ENCODE peak calls at places on chromosomes 4 and X, in ten cellular contexts. W is amniotic stem cell, E is kidney, S is adrenal gland, B is Caki2, H is left cardiac atrium, L is tibial artery, R is sciatic nerve, X is sigmoid colon, Y is EL. N is an unnamed sample.

GRCh38 chr4:154332681-154333421 is 158.7 kb downstream of the DCHS2 start:
- DNase-seq in W (no peak), E (peak), S (peak), B (no peak), H (peak), L (no peak), R (peak), X (peak), Y (no peak), N (peak)

GRCh38 chr4:10077101-10077491 is 39.5 kb downstream of the WDR1 start:
- DNase-seq in W (no peak), E (peak), S (no peak), B (no peak), H (no peak), L (peak), R (no peak), X (peak), Y (no peak), N (no peak)

GRCh38 chr4:148069086-148070010 is 337.5 kb downstream of the ARHGAP10 start:
- DNase-seq in W (no peak), E (no peak), S (no peak), B (no peak), H (no peak), L (no peak), R (no peak), X (no peak), Y (no peak), N (no peak)

GRCh38 chr4:169062861-169063197 is 52.8 kb upstream of the CBR4 start:
- DNase-seq in W (no peak), E (no peak), S (peak), B (no peak), H (no peak), L (no peak), R (no peak), X (no peak), Y (peak), N (no peak)

GRCh38 chr4:8221476-8221875 is 22.4 kb downstream of the SH3TC1 start:
- DNase-seq in W (no peak), E (no peak), S (no peak), B (no peak), H (no peak), L (no peak), R (no peak), X (no peak), Y (no peak), N (peak)

GRCh38 chr4:159227378-159227777 is 124.5 kb downstream of the RAPGEF2 start:
- DNase-seq in W (no peak), E (no peak), S (no peak), B (no peak), H (no peak), L (no peak), R (no peak), X (no peak), Y (peak), N (no peak)

GRCh38 chr4:26030260-26030667 is 116.2 kb downstream of the SMIM20 start:
- DNase-seq in W (no peak), E (no peak), S (no peak), B (no peak), H (no peak), L (no peak), R (no peak), X (no peak), Y (no peak), N (no peak)

GRCh38 chr4:8302331-8302730 is 32.8 kb downstream of the HTRA3 start:
- DNase-seq in W (no peak), E (peak), S (peak), B (no peak), H (no peak), L (peak), R (peak), X (peak), Y (no peak), N (no peak)

GRCh38 chr4:19736968-19737756 is 514.5 kb upstream of the SLIT2 start:
- DNase-seq in W (no peak), E (no peak), S (no peak), B (peak), H (no peak), L (no peak), R (no peak), X (no peak), Y (no peak), N (peak)

GRCh38 chrX:107678957-107679740 is 50.8 kb downstream of the PRPS1 start:
- DNase-seq in W (peak), E (peak), S (peak), B (peak), H (peak), L (peak), R (peak), X (peak), Y (peak), N (peak)

GRCh38 chr4:1793496-1793840 is 375 bp downstream of the FGFR3 start:
- DNase-seq in W (no peak), E (no peak), S (peak), B (no peak), H (peak), L (no peak), R (no peak), X (no peak), Y (peak), N (no peak)

GRCh38 chrX:68646421-68646820 is 1.0 kb upstream of the STARD8 start:
- DNase-seq in W (no peak), E (no peak), S (no peak), B (no peak), H (no peak), L (no peak), R (no peak), X (no peak), Y (no peak), N (no peak)

GRCh38 chrX:2243913-2244460 is 256.8 kb downstream of the DHRSX start:
- DNase-seq in W (no peak), E (no peak), S (no peak), B (no peak), H (no peak), L (no peak), R (no peak), X (no peak), Y (peak), N (peak)

GRCh38 chrX:121496966-121497365 is 449.6 kb downstream of the GLUD2 start:
- DNase-seq in W (peak), E (no peak), S (no peak), B (no peak), H (no peak), L (no peak), R (no peak), X (no peak), Y (peak), N (no peak)

GRCh38 chr4:4233610-4234009 is 6.9 kb upstream of the OTOP1 start:
- DNase-seq in W (no peak), E (no peak), S (no peak), B (no peak), H (no peak), L (no peak), R (no peak), X (no peak), Y (no peak), N (no peak)

GRCh38 chr4:11428701-11429571 is at the start of gene HS3ST1:
- DNase-seq in W (no peak), E (peak), S (peak), B (peak), H (peak), L (peak), R (peak), X (peak), Y (no peak), N (peak)

GRCh38 chr4:5370286-5370685 is 319.0 kb downstream of the STK32B start:
- DNase-seq in W (no peak), E (no peak), S (no peak), B (peak), H (no peak), L (no peak), R (no peak), X (no peak), Y (peak), N (peak)

GRCh38 chrX:132821974-132822633 is 136.3 kb downstream of the HS6ST2 start:
- DNase-seq in W (no peak), E (no peak), S (no peak), B (no peak), H (no peak), L (no peak), R (no peak), X (no peak), Y (no peak), N (no peak)

GRCh38 chr4:75195111-75195510 is 262.2 kb downstream of the PARM1 start:
- DNase-seq in W (no peak), E (no peak), S (no peak), B (no peak), H (no peak), L (no peak), R (no peak), X (no peak), Y (no peak), N (no peak)

N was measured in M059J.